ENCODE peak calls at places on chromosomes 13 and 19, in six cellular contexts. One of them, this sample, is unnamed.

GRCh38 chr13:33263976-33264619 is 21.5 kb downstream of the STARD13 start:
- DNase-seq in HepG2: no peak
- DNase-seq in SK-N-SH: no peak
- DNase-seq in K562: no peak
- DNase-seq in HCT116: no peak
- DNase-seq in GM12878: no peak
- DNase-seq in this sample: no peak

GRCh38 chr19:35458821-35459391 is 10.8 kb downstream of the FFAR2 start:
- DNase-seq in HepG2: peak; percentile 92
- DNase-seq in SK-N-SH: no peak
- DNase-seq in K562: no peak
- DNase-seq in HCT116: no peak
- DNase-seq in GM12878: peak; percentile 64
- DNase-seq in this sample: no peak

GRCh38 chr19:50272263-50272897 is 56.8 kb downstream of the KCNC3 start:
- DNase-seq in HepG2: no peak
- DNase-seq in SK-N-SH: no peak
- DNase-seq in K562: no peak
- DNase-seq in HCT116: no peak
- DNase-seq in GM12878: no peak
- DNase-seq in this sample: no peak

GRCh38 chr13:47004552-47004951 is 107.7 kb upstream of the HTR2A start:
- DNase-seq in HepG2: no peak
- DNase-seq in SK-N-SH: no peak
- DNase-seq in K562: no peak
- DNase-seq in HCT116: no peak
- DNase-seq in GM12878: no peak
- DNase-seq in this sample: no peak

GRCh38 chr13:65540064-65540635 is 1690.0 kb downstream of the PCDH9 start:
- DNase-seq in HepG2: no peak
- DNase-seq in SK-N-SH: no peak
- DNase-seq in K562: no peak
- DNase-seq in HCT116: no peak
- DNase-seq in GM12878: no peak
- DNase-seq in this sample: no peak

GRCh38 chr13:91174886-91175501 is 172.5 kb upstream of the MIR17HG start:
- DNase-seq in HepG2: no peak
- DNase-seq in SK-N-SH: no peak
- DNase-seq in K562: no peak
- DNase-seq in HCT116: no peak
- DNase-seq in GM12878: no peak
- DNase-seq in this sample: peak; percentile 60

GRCh38 chr19:58261600-58261967 is 17.2 kb upstream of the ZNF8 start:
- DNase-seq in HepG2: no peak
- DNase-seq in SK-N-SH: no peak
- DNase-seq in K562: no peak
- DNase-seq in HCT116: no peak
- DNase-seq in GM12878: no peak
- DNase-seq in this sample: no peak

GRCh38 chr19:21751379-21751778 is 16.0 kb downstream of the ZNF100 start:
- DNase-seq in HepG2: peak; percentile 1
- DNase-seq in SK-N-SH: no peak
- DNase-seq in K562: no peak
- DNase-seq in HCT116: no peak
- DNase-seq in GM12878: no peak
- DNase-seq in this sample: no peak

GRCh38 chr19:27894906-27895754 is 1317.8 kb downstream of the UQCRFS1 start:
- DNase-seq in HepG2: no peak
- DNase-seq in SK-N-SH: no peak
- DNase-seq in K562: no peak
- DNase-seq in HCT116: no peak
- DNase-seq in GM12878: no peak
- DNase-seq in this sample: no peak

GRCh38 chr19:39167461-39168257 is 29.1 kb upstream of the NCCRP1 start:
- DNase-seq in HepG2: no peak
- DNase-seq in SK-N-SH: no peak
- DNase-seq in K562: no peak
- DNase-seq in HCT116: no peak
- DNase-seq in GM12878: no peak
- DNase-seq in this sample: peak; percentile 38

GRCh38 chr13:74115138-74115537 is 19.1 kb downstream of the KLF12 start:
- DNase-seq in HepG2: no peak
- DNase-seq in SK-N-SH: no peak
- DNase-seq in K562: no peak
- DNase-seq in HCT116: no peak
- DNase-seq in GM12878: no peak
- DNase-seq in this sample: no peak

GRCh38 chr19:41089955-41090354 is 1.7 kb downstream of the CYP2A13 start:
- DNase-seq in HepG2: no peak
- DNase-seq in SK-N-SH: no peak
- DNase-seq in K562: no peak
- DNase-seq in HCT116: no peak
- DNase-seq in GM12878: no peak
- DNase-seq in this sample: peak; percentile 79

GRCh38 chr19:2902590-2903218 is 2.0 kb downstream of the ZNF57 start:
- DNase-seq in HepG2: peak; percentile 58
- DNase-seq in SK-N-SH: no peak
- DNase-seq in K562: no peak
- DNase-seq in HCT116: no peak
- DNase-seq in GM12878: no peak
- DNase-seq in this sample: no peak

GRCh38 chr13:110517505-110518149 is 43.9 kb downstream of the RAB20 start:
- DNase-seq in HepG2: no peak
- DNase-seq in SK-N-SH: no peak
- DNase-seq in K562: no peak
- DNase-seq in HCT116: no peak
- DNase-seq in GM12878: no peak
- DNase-seq in this sample: no peak

GRCh38 chr13:73849292-73849691 is 284.9 kb downstream of the KLF12 start:
- DNase-seq in HepG2: peak; percentile 17
- DNase-seq in SK-N-SH: no peak
- DNase-seq in K562: no peak
- DNase-seq in HCT116: peak; percentile 26
- DNase-seq in GM12878: no peak
- DNase-seq in this sample: peak; percentile 86

GRCh38 chr13:108070491-108070890 is 144.8 kb downstream of the LIG4 start:
- DNase-seq in HepG2: no peak
- DNase-seq in SK-N-SH: no peak
- DNase-seq in K562: no peak
- DNase-seq in HCT116: no peak
- DNase-seq in GM12878: no peak
- DNase-seq in this sample: no peak

GRCh38 chr13:50592412-50593145 is 250.9 kb downstream of the DLEU7 start:
- DNase-seq in HepG2: no peak
- DNase-seq in SK-N-SH: no peak
- DNase-seq in K562: no peak
- DNase-seq in HCT116: no peak
- DNase-seq in GM12878: no peak
- DNase-seq in this sample: no peak

GRCh38 chr13:113929628-113930615 is 44.0 kb downstream of the C13orf46 start:
- DNase-seq in HepG2: no peak
- DNase-seq in SK-N-SH: peak; percentile 36
- DNase-seq in K562: no peak
- DNase-seq in HCT116: no peak
- DNase-seq in GM12878: no peak
- DNase-seq in this sample: peak; percentile 23

GRCh38 chr13:93249259-93249917 is 22.8 kb downstream of the GPC6 start:
- DNase-seq in HepG2: peak; percentile 90
- DNase-seq in SK-N-SH: no peak
- DNase-seq in K562: peak; percentile 52
- DNase-seq in HCT116: no peak
- DNase-seq in GM12878: no peak
- DNase-seq in this sample: no peak

GRCh38 chr19:10228393-10228792 is 2.7 kb downstream of the S1PR2 start:
- DNase-seq in HepG2: no peak
- DNase-seq in SK-N-SH: no peak
- DNase-seq in K562: no peak
- DNase-seq in HCT116: no peak
- DNase-seq in GM12878: no peak
- DNase-seq in this sample: no peak

GRCh38 chr13:62320129-62320724 is 904.6 kb upstream of the PCDH20 start:
- DNase-seq in HepG2: peak; percentile 22
- DNase-seq in SK-N-SH: peak; percentile 38
- DNase-seq in K562: peak; percentile 1
- DNase-seq in HCT116: peak; percentile 46
- DNase-seq in GM12878: peak; percentile 36
- DNase-seq in this sample: peak; percentile 63

GRCh38 chr13:48448963-48449614 is 36.2 kb upstream of the LPAR6 start:
- DNase-seq in HepG2: no peak
- DNase-seq in SK-N-SH: no peak
- DNase-seq in K562: no peak
- DNase-seq in HCT116: no peak
- DNase-seq in GM12878: no peak
- DNase-seq in this sample: no peak

GRCh38 chr19:47369923-47370625 is 21.0 kb downstream of the DHX34 start:
- DNase-seq in HepG2: no peak
- DNase-seq in SK-N-SH: no peak
- DNase-seq in K562: no peak
- DNase-seq in HCT116: no peak
- DNase-seq in GM12878: no peak
- DNase-seq in this sample: no peak

GRCh38 chr13:29567411-29567810 is 28.1 kb downstream of the SLC7A1 start:
- DNase-seq in HepG2: no peak
- DNase-seq in SK-N-SH: no peak
- DNase-seq in K562: no peak
- DNase-seq in HCT116: no peak
- DNase-seq in GM12878: no peak
- DNase-seq in this sample: no peak

GRCh38 chr13:29571876-29572570 is 23.5 kb downstream of the SLC7A1 start:
- DNase-seq in HepG2: peak; percentile 86
- DNase-seq in SK-N-SH: no peak
- DNase-seq in K562: no peak
- DNase-seq in HCT116: no peak
- DNase-seq in GM12878: no peak
- DNase-seq in this sample: no peak

GRCh38 chr13:29570058-29570654 is 25.3 kb downstream of the SLC7A1 start:
- DNase-seq in HepG2: no peak
- DNase-seq in SK-N-SH: no peak
- DNase-seq in K562: no peak
- DNase-seq in HCT116: no peak
- DNase-seq in GM12878: no peak
- DNase-seq in this sample: no peak

GRCh38 chr13:29568731-29569130 is 26.8 kb downstream of the SLC7A1 start:
- DNase-seq in HepG2: no peak
- DNase-seq in SK-N-SH: no peak
- DNase-seq in K562: no peak
- DNase-seq in HCT116: no peak
- DNase-seq in GM12878: no peak
- DNase-seq in this sample: no peak

DNA sequence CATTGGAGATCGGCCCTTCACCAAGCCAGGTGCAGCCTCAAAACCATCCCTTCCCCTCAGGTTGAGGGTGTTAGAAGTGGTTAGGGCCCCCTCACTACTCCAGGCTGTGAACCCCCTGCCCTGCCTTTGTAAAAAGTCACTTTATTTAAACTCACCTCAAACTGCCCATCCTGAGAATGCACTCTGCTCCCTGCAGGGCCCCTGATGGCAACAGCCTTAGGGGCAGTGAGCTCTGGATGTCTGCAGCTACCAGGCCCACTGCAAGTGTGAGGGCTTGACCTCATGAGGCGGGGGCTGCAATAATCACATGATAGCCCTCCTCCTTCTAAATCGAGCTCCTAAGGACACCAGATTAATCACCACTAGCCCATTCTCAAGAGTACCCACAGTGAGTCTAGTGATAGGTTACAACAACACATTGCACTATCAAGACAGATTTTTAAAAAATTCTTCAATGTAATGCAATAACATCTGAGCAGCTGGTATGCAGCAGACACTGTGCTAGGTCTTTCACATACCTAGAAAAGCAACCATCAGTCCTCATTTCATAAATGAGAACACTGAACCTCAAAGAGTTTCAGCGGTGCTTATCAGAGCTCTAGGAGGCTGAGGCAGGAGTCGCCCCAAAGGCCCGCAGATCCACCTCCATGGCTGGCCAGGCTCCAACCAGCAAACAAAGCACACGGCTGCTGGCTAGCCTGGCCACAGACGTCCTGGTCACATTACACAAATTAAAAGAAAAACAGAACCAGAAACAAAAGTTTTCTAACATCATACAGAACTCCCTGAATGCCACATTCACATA is 26.0 kb downstream of the SLC7A1 start:
- DNase-seq in HepG2: peak; percentile 44
- DNase-seq in SK-N-SH: peak; percentile 52
- DNase-seq in K562: no peak
- DNase-seq in HCT116: no peak
- DNase-seq in GM12878: no peak
- DNase-seq in this sample: no peak
- H3K27ac ChIP-seq in HepG2: peak overlapping the region; percentile 38
- H3K27ac ChIP-seq in SK-N-SH: no peak overlapping the region
- H3K27ac ChIP-seq in K562: no peak overlapping the region
- H3K27ac ChIP-seq in HCT116: no peak overlapping the region
- H3K27ac ChIP-seq in GM12878: no peak overlapping the region
- H3K27ac ChIP-seq in this sample: peak overlapping the region; percentile 30

GRCh38 chr13:44147648-44148047 is 226.0 kb upstream of the SERP2 start:
- DNase-seq in HepG2: no peak
- DNase-seq in SK-N-SH: no peak
- DNase-seq in K562: no peak
- DNase-seq in HCT116: no peak
- DNase-seq in GM12878: no peak
- DNase-seq in this sample: no peak

GRCh38 chr13:44149821-44150220 is 223.8 kb upstream of the SERP2 start:
- DNase-seq in HepG2: no peak
- DNase-seq in SK-N-SH: peak; percentile 11
- DNase-seq in K562: no peak
- DNase-seq in HCT116: no peak
- DNase-seq in GM12878: no peak
- DNase-seq in this sample: no peak

GRCh38 chr13:44148159-44148929 is 225.3 kb upstream of the SERP2 start:
- DNase-seq in HepG2: no peak
- DNase-seq in SK-N-SH: no peak
- DNase-seq in K562: no peak
- DNase-seq in HCT116: no peak
- DNase-seq in GM12878: no peak
- DNase-seq in this sample: no peak

GRCh38 chr13:44146162-44146561 is 227.5 kb upstream of the SERP2 start:
- DNase-seq in HepG2: no peak
- DNase-seq in SK-N-SH: no peak
- DNase-seq in K562: no peak
- DNase-seq in HCT116: no peak
- DNase-seq in GM12878: no peak
- DNase-seq in this sample: no peak

GRCh38 chr13:44147222-44147621 is 226.4 kb upstream of the SERP2 start:
- DNase-seq in HepG2: no peak
- DNase-seq in SK-N-SH: no peak
- DNase-seq in K562: no peak
- DNase-seq in HCT116: no peak
- DNase-seq in GM12878: no peak
- DNase-seq in this sample: no peak
- H2AFZ ChIP-seq in HepG2: no peak overlapping the region
- H2AFZ ChIP-seq in SK-N-SH: no peak overlapping the region
- H2AFZ ChIP-seq in K562: no peak overlapping the region
- H2AFZ ChIP-seq in HCT116: no peak overlapping the region
- H2AFZ ChIP-seq in GM12878: no peak overlapping the region
- H2AFZ ChIP-seq in this sample: no peak overlapping the region

GRCh38 chr13:77009011-77009410 is 17.1 kb downstream of the CLN5 start:
- DNase-seq in HepG2: no peak
- DNase-seq in SK-N-SH: no peak
- DNase-seq in K562: no peak
- DNase-seq in HCT116: no peak
- DNase-seq in GM12878: no peak
- DNase-seq in this sample: no peak
- TF ChIP-seq REST in HepG2: no peak
- TF ChIP-seq REST in SK-N-SH: no peak
- TF ChIP-seq REST in K562: no peak
- TF ChIP-seq REST in HCT116: no peak
- TF ChIP-seq REST in GM12878: no peak
- TF ChIP-seq REST in this sample: no peak

GRCh38 chr13:80469105-80469840 is 128.3 kb upstream of the SPRY2 start:
- DNase-seq in HepG2: no peak
- DNase-seq in SK-N-SH: no peak
- DNase-seq in K562: no peak
- DNase-seq in HCT116: no peak
- DNase-seq in GM12878: no peak
- DNase-seq in this sample: no peak
- H3K27ac ChIP-seq in HepG2: no peak overlapping the region
- H3K27ac ChIP-seq in SK-N-SH: peak overlapping the region; percentile 73
- H3K27ac ChIP-seq in K562: no peak overlapping the region
- H3K27ac ChIP-seq in HCT116: no peak overlapping the region
- H3K27ac ChIP-seq in GM12878: no peak overlapping the region
- H3K27ac ChIP-seq in this sample: no peak overlapping the region

This sample was measured in GM23338.